ENCODE peak calls at places on chromosomes 12 and 14, in five cellular contexts. One of them, this sample, is unnamed.

GRCh38 chr14:68616255-68616902 is 176.5 kb downstream of the ZFP36L1 start:
- DNase-seq in mesothelial cell of epicardium: no peak
- DNase-seq in lower leg skin: no peak
- DNase-seq in glutamatergic neuron: no peak
- DNase-seq in heart right ventricle: no peak
- DNase-seq in this sample: peak

GRCh38 chr12:33617218-33617617 is 177.6 kb upstream of the SYT10 start:
- DNase-seq in mesothelial cell of epicardium: no peak
- DNase-seq in lower leg skin: no peak
- DNase-seq in glutamatergic neuron: no peak
- DNase-seq in heart right ventricle: no peak
- DNase-seq in this sample: no peak

GRCh38 chr12:100388382-100388781 is 31.5 kb downstream of the SLC17A8 start:
- DNase-seq in mesothelial cell of epicardium: no peak
- DNase-seq in lower leg skin: no peak
- DNase-seq in glutamatergic neuron: no peak
- DNase-seq in heart right ventricle: no peak
- DNase-seq in this sample: no peak

GRCh38 chr12:70355972-70356371 is 10.1 kb upstream of the KCNMB4 start:
- DNase-seq in mesothelial cell of epicardium: no peak
- DNase-seq in lower leg skin: no peak
- DNase-seq in glutamatergic neuron: no peak
- DNase-seq in heart right ventricle: no peak
- DNase-seq in this sample: no peak

GRCh38 chr14:105850853-105851581 is 324.6 kb downstream of the TMEM121 start:
- DNase-seq in mesothelial cell of epicardium: no peak
- DNase-seq in lower leg skin: peak
- DNase-seq in glutamatergic neuron: no peak
- DNase-seq in heart right ventricle: no peak
- DNase-seq in this sample: no peak

GRCh38 chr12:51322452-51322851 is 1.5 kb downstream of the BIN2 start:
- DNase-seq in mesothelial cell of epicardium: no peak
- DNase-seq in lower leg skin: no peak
- DNase-seq in glutamatergic neuron: no peak
- DNase-seq in heart right ventricle: no peak
- DNase-seq in this sample: no peak

GRCh38 chr14:29926701-29927595 is 699 bp downstream of the PRKD1 start:
- DNase-seq in mesothelial cell of epicardium: peak
- DNase-seq in lower leg skin: no peak
- DNase-seq in glutamatergic neuron: peak
- DNase-seq in heart right ventricle: peak
- DNase-seq in this sample: peak

GRCh38 chr12:49983892-49984291 is 11.1 kb downstream of the AQP6 start:
- DNase-seq in mesothelial cell of epicardium: no peak
- DNase-seq in lower leg skin: peak
- DNase-seq in glutamatergic neuron: no peak
- DNase-seq in heart right ventricle: no peak
- DNase-seq in this sample: peak

GRCh38 chr14:25431211-25432076 is 381.5 kb upstream of the STXBP6 start:
- DNase-seq in mesothelial cell of epicardium: no peak
- DNase-seq in lower leg skin: no peak
- DNase-seq in glutamatergic neuron: peak
- DNase-seq in heart right ventricle: no peak
- DNase-seq in this sample: peak

GRCh38 chr12:91017511-91018263 is 12.9 kb upstream of the EPYC start:
- DNase-seq in mesothelial cell of epicardium: no peak
- DNase-seq in lower leg skin: no peak
- DNase-seq in glutamatergic neuron: no peak
- DNase-seq in heart right ventricle: peak
- DNase-seq in this sample: no peak

GRCh38 chr12:53063708-53064612 is 14.1 kb downstream of the TNS2 start:
- DNase-seq in mesothelial cell of epicardium: no peak
- DNase-seq in lower leg skin: peak
- DNase-seq in glutamatergic neuron: no peak
- DNase-seq in heart right ventricle: peak
- DNase-seq in this sample: peak

GRCh38 chr14:72169521-72169920 is 237.3 kb downstream of the RGS6 start:
- DNase-seq in mesothelial cell of epicardium: no peak
- DNase-seq in lower leg skin: no peak
- DNase-seq in glutamatergic neuron: no peak
- DNase-seq in heart right ventricle: no peak
- DNase-seq in this sample: peak

GRCh38 chr14:82084813-82085212 is 551.2 kb upstream of the SEL1L start:
- DNase-seq in mesothelial cell of epicardium: no peak
- DNase-seq in lower leg skin: no peak
- DNase-seq in glutamatergic neuron: no peak
- DNase-seq in heart right ventricle: no peak
- DNase-seq in this sample: no peak

GRCh38 chr12:115191342-115191741 is 507.4 kb upstream of the TBX3 start:
- DNase-seq in mesothelial cell of epicardium: no peak
- DNase-seq in lower leg skin: no peak
- DNase-seq in glutamatergic neuron: no peak
- DNase-seq in heart right ventricle: no peak
- DNase-seq in this sample: no peak

GRCh38 chr12:109880938-109881337 is 597 bp upstream of the GLTP start:
- DNase-seq in mesothelial cell of epicardium: no peak
- DNase-seq in lower leg skin: no peak
- DNase-seq in glutamatergic neuron: no peak
- DNase-seq in heart right ventricle: no peak
- DNase-seq in this sample: no peak

GRCh38 chr14:56145965-56146364 is 27.8 kb downstream of the PELI2 start:
- DNase-seq in mesothelial cell of epicardium: no peak
- DNase-seq in lower leg skin: no peak
- DNase-seq in glutamatergic neuron: no peak
- DNase-seq in heart right ventricle: no peak
- DNase-seq in this sample: peak

GRCh38 chr12:96514328-96514727 is 25.0 kb downstream of the CFAP54 start:
- DNase-seq in mesothelial cell of epicardium: no peak
- DNase-seq in lower leg skin: no peak
- DNase-seq in glutamatergic neuron: no peak
- DNase-seq in heart right ventricle: no peak
- DNase-seq in this sample: peak

GRCh38 chr14:103624860-103625259 is 4.2 kb upstream of the KLC1 start:
- DNase-seq in mesothelial cell of epicardium: no peak
- DNase-seq in lower leg skin: peak
- DNase-seq in glutamatergic neuron: no peak
- DNase-seq in heart right ventricle: peak
- DNase-seq in this sample: peak

GRCh38 chr14:64705406-64706118 is 1.3 kb downstream of the PLEKHG3 start:
- DNase-seq in mesothelial cell of epicardium: no peak
- DNase-seq in lower leg skin: peak
- DNase-seq in glutamatergic neuron: peak
- DNase-seq in heart right ventricle: peak
- DNase-seq in this sample: no peak

GRCh38 chr12:16568873-16569272 is 37.1 kb downstream of the LMO3 start:
- DNase-seq in mesothelial cell of epicardium: no peak
- DNase-seq in lower leg skin: no peak
- DNase-seq in glutamatergic neuron: no peak
- DNase-seq in heart right ventricle: no peak
- DNase-seq in this sample: peak

GRCh38 chr14:102280376-102280962 is 24.5 kb downstream of the MOK start:
- DNase-seq in mesothelial cell of epicardium: no peak
- DNase-seq in lower leg skin: peak
- DNase-seq in glutamatergic neuron: no peak
- DNase-seq in heart right ventricle: no peak
- DNase-seq in this sample: peak

GRCh38 chr12:108773798-108774788 is 42.8 kb upstream of the CORO1C start:
- DNase-seq in mesothelial cell of epicardium: no peak
- DNase-seq in lower leg skin: peak
- DNase-seq in glutamatergic neuron: peak
- DNase-seq in heart right ventricle: peak
- DNase-seq in this sample: peak

GRCh38 chr12:121005346-121005815 is 10.9 kb downstream of the C12orf43 start:
- DNase-seq in mesothelial cell of epicardium: no peak
- DNase-seq in lower leg skin: no peak
- DNase-seq in glutamatergic neuron: peak
- DNase-seq in heart right ventricle: no peak
- DNase-seq in this sample: peak

GRCh38 chr12:94750891-94751290 is 100.5 kb upstream of the TMCC3 start:
- DNase-seq in mesothelial cell of epicardium: no peak
- DNase-seq in lower leg skin: no peak
- DNase-seq in glutamatergic neuron: no peak
- DNase-seq in heart right ventricle: no peak
- DNase-seq in this sample: no peak

GRCh38 chr12:94748726-94749421 is 98.5 kb upstream of the TMCC3 start:
- DNase-seq in mesothelial cell of epicardium: no peak
- DNase-seq in lower leg skin: no peak
- DNase-seq in glutamatergic neuron: no peak
- DNase-seq in heart right ventricle: no peak
- DNase-seq in this sample: no peak

GRCh38 chr12:94749890-94750289 is 99.5 kb upstream of the TMCC3 start:
- DNase-seq in mesothelial cell of epicardium: no peak
- DNase-seq in lower leg skin: no peak
- DNase-seq in glutamatergic neuron: no peak
- DNase-seq in heart right ventricle: no peak
- DNase-seq in this sample: no peak

GRCh38 chr12:94754653-94755052 is 104.3 kb upstream of the TMCC3 start:
- DNase-seq in mesothelial cell of epicardium: no peak
- DNase-seq in lower leg skin: no peak
- DNase-seq in glutamatergic neuron: no peak
- DNase-seq in heart right ventricle: no peak
- DNase-seq in this sample: peak

DNA sequence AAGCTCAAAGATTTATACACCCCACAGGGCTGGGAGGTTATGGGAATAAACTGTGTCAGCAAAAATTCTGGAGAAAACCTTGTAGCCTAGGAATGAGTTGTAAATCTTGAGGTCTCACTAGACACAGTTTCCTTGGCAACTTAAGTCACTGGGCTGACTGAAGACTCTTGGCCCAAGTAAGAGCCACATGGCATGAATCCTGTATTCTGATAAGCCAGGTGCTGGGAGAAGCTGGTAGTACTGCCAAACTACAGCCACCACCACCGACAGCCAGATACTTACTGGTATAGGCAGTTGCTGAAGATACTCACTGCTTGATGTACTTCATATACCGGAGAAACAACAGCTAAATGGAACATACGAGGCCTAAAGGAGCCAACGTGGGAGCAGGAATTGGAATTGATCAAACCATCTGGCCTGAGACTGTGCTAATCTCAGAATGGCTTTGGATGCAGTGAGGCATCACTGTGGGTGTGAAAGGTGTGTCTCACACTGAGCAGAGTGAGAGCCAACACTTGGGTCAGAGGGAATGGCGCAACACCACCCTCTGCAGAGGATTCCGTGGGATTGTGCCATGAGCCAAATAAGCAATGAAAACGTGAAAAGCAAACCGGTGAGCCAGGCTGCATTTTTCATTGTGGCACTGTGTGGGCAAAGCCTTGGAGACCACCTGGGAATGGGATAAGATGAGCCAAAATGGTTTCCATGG is 102.9 kb upstream of the TMCC3 start:
- DNase-seq in mesothelial cell of epicardium: no peak
- DNase-seq in lower leg skin: no peak
- DNase-seq in glutamatergic neuron: no peak
- DNase-seq in heart right ventricle: no peak
- DNase-seq in this sample: peak
- TF ChIP-seq CTCF in mesothelial cell of epicardium: no peak
- TF ChIP-seq CTCF in lower leg skin: no peak
- TF ChIP-seq CTCF in glutamatergic neuron: no peak
- TF ChIP-seq CTCF in heart right ventricle: peak
- TF ChIP-seq CTCF in this sample: no peak

DNA sequence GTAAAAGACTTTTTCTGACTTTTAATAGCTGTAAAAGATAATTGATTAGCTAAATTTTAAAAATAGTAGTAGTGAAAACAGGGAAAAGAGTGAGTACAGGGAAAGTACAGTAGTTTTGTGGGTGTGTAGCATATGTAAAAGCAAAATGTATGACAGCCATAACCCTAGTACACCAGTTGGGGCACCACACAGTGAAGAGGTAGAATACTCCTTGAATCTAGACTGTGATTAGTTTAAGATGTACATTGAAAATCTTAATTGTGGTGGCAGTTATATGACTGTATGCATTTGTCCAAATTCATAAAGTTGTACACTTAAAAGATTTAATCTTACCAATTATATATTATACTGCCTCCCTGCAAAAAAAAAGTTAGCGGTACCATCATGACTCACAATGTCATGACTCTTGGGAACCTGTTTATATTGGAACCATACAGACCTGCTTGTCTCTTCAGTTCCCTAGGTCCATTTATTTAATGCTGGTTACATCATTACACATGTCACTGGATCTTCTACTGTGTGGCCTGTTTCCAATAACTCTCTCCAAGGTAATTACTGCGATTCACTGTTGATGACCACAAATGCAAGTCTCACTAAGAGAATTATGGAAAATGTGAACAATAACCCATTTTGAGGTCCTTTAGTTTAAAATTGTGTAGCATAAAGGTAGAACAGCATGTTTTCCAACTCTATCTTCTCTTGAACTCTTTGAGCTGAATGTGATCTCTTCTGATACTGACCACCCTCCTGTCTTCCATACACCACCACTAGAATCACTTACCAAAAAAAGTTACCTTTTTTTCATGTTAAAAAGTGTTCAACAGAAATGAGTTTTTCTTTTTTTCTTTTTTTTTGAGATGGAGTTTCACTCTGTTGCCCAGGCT is 264.2 kb upstream of the AMIGO2 start:
- DNase-seq in mesothelial cell of epicardium: no peak
- DNase-seq in lower leg skin: no peak
- DNase-seq in glutamatergic neuron: no peak
- DNase-seq in heart right ventricle: no peak
- DNase-seq in this sample: peak
- TF ChIP-seq CTCF in mesothelial cell of epicardium: no peak
- TF ChIP-seq CTCF in lower leg skin: no peak
- TF ChIP-seq CTCF in glutamatergic neuron: no peak
- TF ChIP-seq CTCF in heart right ventricle: no peak
- TF ChIP-seq CTCF in this sample: no peak

DNA sequence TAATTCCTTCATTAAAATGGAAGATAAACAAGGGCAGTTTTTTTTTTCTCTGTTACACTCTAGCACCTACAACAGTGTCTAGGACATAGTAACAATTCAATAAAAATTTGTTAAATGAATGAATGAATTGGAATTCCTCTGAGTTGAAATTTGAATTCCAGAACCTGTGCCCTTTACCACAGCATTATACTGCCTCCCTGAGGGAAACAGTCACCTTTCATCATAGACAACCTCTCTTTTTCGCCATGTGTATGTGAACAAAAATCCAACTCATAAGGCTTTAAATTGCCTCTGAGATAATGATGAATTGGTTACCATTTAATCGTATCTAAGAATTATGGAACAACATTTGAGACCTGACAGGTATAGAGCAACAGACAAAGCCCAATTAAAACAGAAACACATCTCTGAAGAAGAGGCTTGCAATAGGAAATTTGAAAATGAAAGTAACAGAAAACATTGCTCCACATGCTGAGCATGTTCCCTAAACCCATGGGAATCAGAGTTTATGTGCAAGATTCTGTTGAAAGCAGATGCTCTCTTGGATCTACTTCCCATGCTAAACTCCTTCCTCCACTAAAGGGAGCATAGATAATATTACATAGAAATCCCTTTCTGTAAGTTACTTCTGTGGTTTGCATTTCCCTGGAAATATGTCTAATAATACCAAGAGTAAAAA is 657.8 kb downstream of the GALC start:
- DNase-seq in mesothelial cell of epicardium: no peak
- DNase-seq in lower leg skin: no peak
- DNase-seq in glutamatergic neuron: no peak
- DNase-seq in heart right ventricle: no peak
- DNase-seq in this sample: no peak
- TF ChIP-seq CTCF in mesothelial cell of epicardium: no peak
- TF ChIP-seq CTCF in lower leg skin: no peak
- TF ChIP-seq CTCF in glutamatergic neuron: no peak
- TF ChIP-seq CTCF in heart right ventricle: no peak
- TF ChIP-seq CTCF in this sample: no peak

GRCh38 chr12:78584695-78585094 is 279.9 kb upstream of the SYT1 start:
- DNase-seq in mesothelial cell of epicardium: no peak
- DNase-seq in lower leg skin: no peak
- DNase-seq in glutamatergic neuron: no peak
- DNase-seq in heart right ventricle: no peak
- DNase-seq in this sample: peak
- TF ChIP-seq CTCF in mesothelial cell of epicardium: no peak
- TF ChIP-seq CTCF in lower leg skin: no peak
- TF ChIP-seq CTCF in glutamatergic neuron: no peak
- TF ChIP-seq CTCF in heart right ventricle: no peak
- TF ChIP-seq CTCF in this sample: peak